ENCODE peak calls at places on chromosome 15, in nine cellular contexts. One of them, this sample, is unnamed.

GRCh38 chr15:96337354-96337990 is 7.0 kb downstream of the NR2F2 start:
- DNase-seq in C1 segment of cervical spinal cord: peak; percentile 7
- DNase-seq in lower leg skin: no peak
- DNase-seq in naive B cell: no peak
- DNase-seq in stimulated activated CD8-positive, alpha-beta memory T cell treated with anti-CD3 and anti-CD28 coated beads, Interleukin-4, amount 100 ng/mL, for 4 hours: no peak
- DNase-seq in foreskin fibroblast: no peak
- DNase-seq in body of pancreas: no peak
- DNase-seq in astrocyte of the spinal cord: peak; percentile 33
- DNase-seq in NCI-H524: no peak
- DNase-seq in this sample: peak; percentile 23

GRCh38 chr15:29812384-29812694 is 9.9 kb downstream of the TJP1 start:
- DNase-seq in C1 segment of cervical spinal cord: no peak
- DNase-seq in lower leg skin: no peak
- DNase-seq in naive B cell: no peak
- DNase-seq in stimulated activated CD8-positive, alpha-beta memory T cell treated with anti-CD3 and anti-CD28 coated beads, Interleukin-4, amount 100 ng/mL, for 4 hours: no peak
- DNase-seq in foreskin fibroblast: peak; percentile 56
- DNase-seq in body of pancreas: no peak
- DNase-seq in astrocyte of the spinal cord: peak; percentile 52
- DNase-seq in NCI-H524: no peak
- DNase-seq in this sample: no peak

GRCh38 chr15:40095381-40096093 is 13.1 kb downstream of the BMF start:
- DNase-seq in C1 segment of cervical spinal cord: no peak
- DNase-seq in lower leg skin: no peak
- DNase-seq in naive B cell: no peak
- DNase-seq in stimulated activated CD8-positive, alpha-beta memory T cell treated with anti-CD3 and anti-CD28 coated beads, Interleukin-4, amount 100 ng/mL, for 4 hours: no peak
- DNase-seq in foreskin fibroblast: no peak
- DNase-seq in body of pancreas: no peak
- DNase-seq in astrocyte of the spinal cord: no peak
- DNase-seq in NCI-H524: no peak
- DNase-seq in this sample: no peak

GRCh38 chr15:29736745-29737023 is 85.6 kb downstream of the TJP1 start:
- DNase-seq in C1 segment of cervical spinal cord: no peak
- DNase-seq in lower leg skin: no peak
- DNase-seq in naive B cell: no peak
- DNase-seq in stimulated activated CD8-positive, alpha-beta memory T cell treated with anti-CD3 and anti-CD28 coated beads, Interleukin-4, amount 100 ng/mL, for 4 hours: no peak
- DNase-seq in foreskin fibroblast: peak; percentile 43
- DNase-seq in body of pancreas: peak; percentile 35
- DNase-seq in astrocyte of the spinal cord: peak; percentile 28
- DNase-seq in NCI-H524: no peak
- DNase-seq in this sample: peak; percentile 76

GRCh38 chr15:73944161-73945099 is 18.2 kb downstream of the LOXL1 start:
- DNase-seq in C1 segment of cervical spinal cord: no peak
- DNase-seq in lower leg skin: no peak
- DNase-seq in naive B cell: no peak
- DNase-seq in stimulated activated CD8-positive, alpha-beta memory T cell treated with anti-CD3 and anti-CD28 coated beads, Interleukin-4, amount 100 ng/mL, for 4 hours: no peak
- DNase-seq in foreskin fibroblast: no peak
- DNase-seq in body of pancreas: no peak
- DNase-seq in astrocyte of the spinal cord: no peak
- DNase-seq in NCI-H524: no peak
- DNase-seq in this sample: no peak

GRCh38 chr15:23073890-23074631 is 34.7 kb upstream of the TUBGCP5 start:
- DNase-seq in C1 segment of cervical spinal cord: peak; percentile 21
- DNase-seq in lower leg skin: no peak
- DNase-seq in naive B cell: no peak
- DNase-seq in stimulated activated CD8-positive, alpha-beta memory T cell treated with anti-CD3 and anti-CD28 coated beads, Interleukin-4, amount 100 ng/mL, for 4 hours: no peak
- DNase-seq in foreskin fibroblast: no peak
- DNase-seq in body of pancreas: peak; percentile 66
- DNase-seq in astrocyte of the spinal cord: no peak
- DNase-seq in NCI-H524: peak; percentile 60
- DNase-seq in this sample: no peak

GRCh38 chr15:29099131-29099880 is 170.3 kb downstream of the NSMCE3 start:
- DNase-seq in C1 segment of cervical spinal cord: peak; percentile 69
- DNase-seq in lower leg skin: no peak
- DNase-seq in naive B cell: no peak
- DNase-seq in stimulated activated CD8-positive, alpha-beta memory T cell treated with anti-CD3 and anti-CD28 coated beads, Interleukin-4, amount 100 ng/mL, for 4 hours: no peak
- DNase-seq in foreskin fibroblast: no peak
- DNase-seq in body of pancreas: no peak
- DNase-seq in astrocyte of the spinal cord: no peak
- DNase-seq in NCI-H524: no peak
- DNase-seq in this sample: no peak

GRCh38 chr15:32790352-32790999 is 72.7 kb downstream of the GREM1 start:
- DNase-seq in C1 segment of cervical spinal cord: no peak
- DNase-seq in lower leg skin: no peak
- DNase-seq in naive B cell: no peak
- DNase-seq in stimulated activated CD8-positive, alpha-beta memory T cell treated with anti-CD3 and anti-CD28 coated beads, Interleukin-4, amount 100 ng/mL, for 4 hours: no peak
- DNase-seq in foreskin fibroblast: peak; percentile 69
- DNase-seq in body of pancreas: peak; percentile 30
- DNase-seq in astrocyte of the spinal cord: peak; percentile 60
- DNase-seq in NCI-H524: no peak
- DNase-seq in this sample: peak; percentile 39

GRCh38 chr15:87477759-87478687 is 778.5 kb downstream of the NTRK3 start:
- DNase-seq in C1 segment of cervical spinal cord: no peak
- DNase-seq in lower leg skin: peak; percentile 36
- DNase-seq in naive B cell: no peak
- DNase-seq in stimulated activated CD8-positive, alpha-beta memory T cell treated with anti-CD3 and anti-CD28 coated beads, Interleukin-4, amount 100 ng/mL, for 4 hours: no peak
- DNase-seq in foreskin fibroblast: peak; percentile 1
- DNase-seq in body of pancreas: peak; percentile 67
- DNase-seq in astrocyte of the spinal cord: peak; percentile 89
- DNase-seq in NCI-H524: peak; percentile 12
- DNase-seq in this sample: peak; percentile 91

GRCh38 chr15:41813426-41813825 is 14.5 kb upstream of the JMJD7 start:
- DNase-seq in C1 segment of cervical spinal cord: no peak
- DNase-seq in lower leg skin: no peak
- DNase-seq in naive B cell: no peak
- DNase-seq in stimulated activated CD8-positive, alpha-beta memory T cell treated with anti-CD3 and anti-CD28 coated beads, Interleukin-4, amount 100 ng/mL, for 4 hours: no peak
- DNase-seq in foreskin fibroblast: no peak
- DNase-seq in body of pancreas: no peak
- DNase-seq in astrocyte of the spinal cord: no peak
- DNase-seq in NCI-H524: no peak
- DNase-seq in this sample: no peak

GRCh38 chr15:72584006-72584405 is 70.5 kb upstream of the GOLGA6B start:
- DNase-seq in C1 segment of cervical spinal cord: no peak
- DNase-seq in lower leg skin: no peak
- DNase-seq in naive B cell: no peak
- DNase-seq in stimulated activated CD8-positive, alpha-beta memory T cell treated with anti-CD3 and anti-CD28 coated beads, Interleukin-4, amount 100 ng/mL, for 4 hours: no peak
- DNase-seq in foreskin fibroblast: peak; percentile 7
- DNase-seq in body of pancreas: no peak
- DNase-seq in astrocyte of the spinal cord: no peak
- DNase-seq in NCI-H524: no peak
- DNase-seq in this sample: no peak

GRCh38 chr15:29040367-29040745 is 154.6 kb downstream of the APBA2 start:
- DNase-seq in C1 segment of cervical spinal cord: peak; percentile 39
- DNase-seq in lower leg skin: no peak
- DNase-seq in naive B cell: no peak
- DNase-seq in stimulated activated CD8-positive, alpha-beta memory T cell treated with anti-CD3 and anti-CD28 coated beads, Interleukin-4, amount 100 ng/mL, for 4 hours: no peak
- DNase-seq in foreskin fibroblast: no peak
- DNase-seq in body of pancreas: no peak
- DNase-seq in astrocyte of the spinal cord: peak; percentile 80
- DNase-seq in NCI-H524: no peak
- DNase-seq in this sample: no peak

GRCh38 chr15:34821907-34822306 is 26.6 kb upstream of the ACTC1 start:
- DNase-seq in C1 segment of cervical spinal cord: no peak
- DNase-seq in lower leg skin: no peak
- DNase-seq in naive B cell: no peak
- DNase-seq in stimulated activated CD8-positive, alpha-beta memory T cell treated with anti-CD3 and anti-CD28 coated beads, Interleukin-4, amount 100 ng/mL, for 4 hours: no peak
- DNase-seq in foreskin fibroblast: no peak
- DNase-seq in body of pancreas: no peak
- DNase-seq in astrocyte of the spinal cord: no peak
- DNase-seq in NCI-H524: peak; percentile 51
- DNase-seq in this sample: no peak

GRCh38 chr15:75718326-75718725 is 5.7 kb upstream of the CSPG4 start:
- DNase-seq in C1 segment of cervical spinal cord: no peak
- DNase-seq in lower leg skin: peak; percentile 67
- DNase-seq in naive B cell: no peak
- DNase-seq in stimulated activated CD8-positive, alpha-beta memory T cell treated with anti-CD3 and anti-CD28 coated beads, Interleukin-4, amount 100 ng/mL, for 4 hours: no peak
- DNase-seq in foreskin fibroblast: peak; percentile 77
- DNase-seq in body of pancreas: no peak
- DNase-seq in astrocyte of the spinal cord: peak; percentile 29
- DNase-seq in NCI-H524: no peak
- DNase-seq in this sample: no peak

GRCh38 chr15:57973534-57973933 is 92.0 kb downstream of the ALDH1A2 start:
- DNase-seq in C1 segment of cervical spinal cord: no peak
- DNase-seq in lower leg skin: no peak
- DNase-seq in naive B cell: no peak
- DNase-seq in stimulated activated CD8-positive, alpha-beta memory T cell treated with anti-CD3 and anti-CD28 coated beads, Interleukin-4, amount 100 ng/mL, for 4 hours: no peak
- DNase-seq in foreskin fibroblast: no peak
- DNase-seq in body of pancreas: no peak
- DNase-seq in astrocyte of the spinal cord: no peak
- DNase-seq in NCI-H524: no peak
- DNase-seq in this sample: no peak

GRCh38 chr15:73265536-73266153 is 103.1 kb downstream of the HCN4 start:
- DNase-seq in C1 segment of cervical spinal cord: no peak
- DNase-seq in lower leg skin: peak; percentile 23
- DNase-seq in naive B cell: peak; percentile 19
- DNase-seq in stimulated activated CD8-positive, alpha-beta memory T cell treated with anti-CD3 and anti-CD28 coated beads, Interleukin-4, amount 100 ng/mL, for 4 hours: peak; percentile 10
- DNase-seq in foreskin fibroblast: no peak
- DNase-seq in body of pancreas: peak; percentile 60
- DNase-seq in astrocyte of the spinal cord: peak; percentile 67
- DNase-seq in NCI-H524: peak; percentile 50
- DNase-seq in this sample: peak; percentile 40

GRCh38 chr15:73792429-73792828 is 39.3 kb upstream of the INSYN1 start:
- DNase-seq in C1 segment of cervical spinal cord: no peak
- DNase-seq in lower leg skin: no peak
- DNase-seq in naive B cell: no peak
- DNase-seq in stimulated activated CD8-positive, alpha-beta memory T cell treated with anti-CD3 and anti-CD28 coated beads, Interleukin-4, amount 100 ng/mL, for 4 hours: no peak
- DNase-seq in foreskin fibroblast: no peak
- DNase-seq in body of pancreas: peak; percentile 39
- DNase-seq in astrocyte of the spinal cord: no peak
- DNase-seq in NCI-H524: no peak
- DNase-seq in this sample: no peak

GRCh38 chr15:58332676-58333400 is 99.0 kb upstream of the LIPC start:
- DNase-seq in C1 segment of cervical spinal cord: no peak
- DNase-seq in lower leg skin: no peak
- DNase-seq in naive B cell: no peak
- DNase-seq in stimulated activated CD8-positive, alpha-beta memory T cell treated with anti-CD3 and anti-CD28 coated beads, Interleukin-4, amount 100 ng/mL, for 4 hours: no peak
- DNase-seq in foreskin fibroblast: peak; percentile 68
- DNase-seq in body of pancreas: no peak
- DNase-seq in astrocyte of the spinal cord: peak; percentile 66
- DNase-seq in NCI-H524: no peak
- DNase-seq in this sample: peak; percentile 33

GRCh38 chr15:62119926-62120273 is 45.2 kb downstream of the C2CD4B start:
- DNase-seq in C1 segment of cervical spinal cord: no peak
- DNase-seq in lower leg skin: no peak
- DNase-seq in naive B cell: no peak
- DNase-seq in stimulated activated CD8-positive, alpha-beta memory T cell treated with anti-CD3 and anti-CD28 coated beads, Interleukin-4, amount 100 ng/mL, for 4 hours: no peak
- DNase-seq in foreskin fibroblast: no peak
- DNase-seq in body of pancreas: no peak
- DNase-seq in astrocyte of the spinal cord: no peak
- DNase-seq in NCI-H524: no peak
- DNase-seq in this sample: no peak